ENCODE peak calls at places on chromosomes 7 and 10, in nine cellular contexts. Y, F, C, D, Q, L, M, X and E are unnamed samples.

GRCh38 chr7:135217645-135218509 is 6.6 kb upstream of the WDR91 start:
- DNase-seq in L (no peak), X (no peak), D (no peak), Q (no peak), Y (no peak), M (no peak), C (no peak), F (no peak), E (no peak)

GRCh38 chr10:18351426-18351825 is 211.2 kb downstream of the CACNB2 start:
- DNase-seq in D (no peak), Q (no peak), L (no peak), X (no peak), Y (no peak), C (no peak), M (no peak), F (no peak), E (no peak)

GRCh38 chr10:917416-917720 is 14.1 kb downstream of the LARP4B start:
- DNase-seq in M (no peak), X (no peak), F (no peak), Q (no peak), C (no peak), Y (no peak), D (no peak), L (no peak), E (no peak)

GRCh38 chr10:32049113-32049512 is 7.1 kb downstream of the KIF5B start:
- DNase-seq in Q (no peak), D (no peak), C (no peak), F (peak; percentile 28), X (no peak), Y (no peak), M (no peak), L (no peak), E (no peak)

GRCh38 chr10:77799352-77799751 is 127.2 kb downstream of the DLG5 start:
- DNase-seq in M (no peak), Y (no peak), F (no peak), D (no peak), C (no peak), X (no peak), L (no peak), Q (no peak), E (no peak)

GRCh38 chr7:44244282-44244681 is 43.5 kb downstream of the YKT6 start:
- DNase-seq in D (no peak), Y (peak; percentile 69), F (no peak), L (peak; percentile 66), X (no peak), M (no peak), Q (no peak), C (peak; percentile 76), E (no peak)

GRCh38 chr7:78260826-78261225 is 462.3 kb downstream of the PHTF2 start:
- DNase-seq in C (no peak), Y (no peak), M (no peak), X (no peak), Q (no peak), D (no peak), F (no peak), L (no peak), E (no peak)

GRCh38 chr10:65346466-65346865 is 1579.4 kb upstream of the LRRTM3 start:
- DNase-seq in Q (no peak), L (no peak), C (no peak), X (no peak), M (no peak), Y (no peak), F (no peak), D (no peak), E (no peak)

GRCh38 chr7:99562832-99563231 is 4.4 kb downstream of the ZNF655 start:
- DNase-seq in Y (no peak), X (peak; percentile 99), F (peak; percentile 98), Q (peak; percentile 98), D (no peak), M (peak; percentile 98), C (no peak), L (no peak), E (no peak)

GRCh38 chr7:120272261-120272895 is 597 bp upstream of the KCND2 start:
- DNase-seq in C (peak; percentile 78), L (peak; percentile 56), M (peak; percentile 4), X (peak; percentile 54), F (peak; percentile 49), Q (peak; percentile 56), Y (no peak), D (peak; percentile 37), E (no peak)

GRCh38 chr7:70405241-70405640 is 726.7 kb upstream of the GALNT17 start:
- DNase-seq in D (no peak), C (no peak), L (no peak), Q (no peak), X (peak; percentile 2), F (no peak), M (no peak), Y (no peak), E (no peak)

GRCh38 chr7:124720195-124720594 is 45.4 kb downstream of the GPR37 start:
- DNase-seq in C (no peak), L (no peak), D (no peak), M (no peak), Y (no peak), X (peak; percentile 98), F (peak; percentile 21), Q (peak; percentile 16), E (no peak)

GRCh38 chr7:124724079-124724478 is 41.5 kb downstream of the GPR37 start:
- DNase-seq in L (no peak), Y (no peak), Q (no peak), M (no peak), D (no peak), F (no peak), X (no peak), C (no peak), E (no peak)

GRCh38 chr7:124724516-124725192 is 40.9 kb downstream of the GPR37 start:
- DNase-seq in Q (no peak), L (no peak), C (no peak), X (no peak), Y (no peak), F (no peak), M (no peak), D (no peak), E (no peak)

GRCh38 chr7:124722292-124722691 is 43.3 kb downstream of the GPR37 start:
- DNase-seq in C (no peak), L (no peak), D (no peak), F (no peak), Y (no peak), M (no peak), X (peak; percentile 22), Q (no peak), E (no peak)

GRCh38 chr7:124723012-124723411 is 42.6 kb downstream of the GPR37 start:
- DNase-seq in Q (peak; percentile 33), L (no peak), Y (no peak), M (no peak), D (no peak), F (peak; percentile 64), X (peak; percentile 91), C (no peak), E (no peak)
- TF ChIP-seq CTCF in Q (no peak), L (no peak), Y (no peak), M (no peak), D (no peak), F (no peak), X (no peak), C (no peak), E (no peak)

GRCh38 chr10:131946321-131946751 is 35.4 kb downstream of the BNIP3 start:
- DNase-seq in M (peak; percentile 7), L (no peak), D (no peak), X (peak; percentile 83), F (peak; percentile 76), Y (no peak), Q (peak; percentile 85), C (no peak), E (no peak)
- TF ChIP-seq CTCF in M (no peak), L (no peak), D (no peak), X (no peak), F (peak; percentile 17), Y (no peak), Q (no peak), C (no peak), E (no peak)

DNA sequence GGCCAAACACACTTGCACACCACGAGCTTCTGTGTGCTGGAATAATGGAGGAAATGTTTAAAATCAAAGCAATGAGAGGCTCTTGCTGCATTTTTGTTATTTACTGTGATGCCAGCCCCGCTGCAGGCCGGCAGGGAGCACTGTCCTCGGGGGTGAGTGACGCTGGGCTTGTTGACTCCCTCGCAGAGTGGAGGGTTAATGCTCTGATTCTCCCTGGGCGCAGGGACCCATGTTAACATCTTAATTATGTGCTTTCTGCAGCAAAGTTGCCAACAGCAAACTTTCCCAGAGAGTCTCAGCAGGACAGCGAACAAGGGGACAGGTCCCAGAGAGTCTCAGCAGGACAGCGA is 22.9 kb downstream of the SCART1 start:
- DNase-seq in L (no peak), Y (no peak), M (no peak), D (no peak), X (no peak), C (no peak), Q (no peak), F (no peak), E (no peak)
- TF ChIP-seq CTCF in L (no peak), Y (no peak), M (no peak), D (no peak), X (no peak), C (no peak), Q (no peak), F (no peak), E (no peak)

GRCh38 chr10:14476641-14477407 is 146.1 kb upstream of the FRMD4A start:
- DNase-seq in L (no peak), Y (no peak), X (peak; percentile 40), M (no peak), F (no peak), Q (no peak), D (no peak), C (no peak), E (no peak)

GRCh38 chr10:14478201-14478600 is 147.5 kb upstream of the FRMD4A start:
- DNase-seq in Y (no peak), Q (no peak), D (no peak), X (no peak), L (no peak), F (no peak), M (no peak), C (no peak), E (no peak)

GRCh38 chr10:14477408-14477710 is 146.6 kb upstream of the FRMD4A start:
- DNase-seq in F (no peak), M (peak; percentile 62), C (no peak), Y (no peak), D (no peak), X (no peak), Q (no peak), L (no peak), E (no peak)

GRCh38 chr10:14481014-14481413 is 150.3 kb upstream of the FRMD4A start:
- DNase-seq in Y (no peak), L (no peak), F (no peak), C (no peak), X (no peak), Q (no peak), D (no peak), M (no peak), E (no peak)

GRCh38 chr10:14478639-14479038 is 147.9 kb upstream of the FRMD4A start:
- DNase-seq in Y (peak; percentile 56), C (peak; percentile 39), D (peak; percentile 56), L (peak; percentile 67), M (no peak), X (peak; percentile 37), Q (peak; percentile 34), F (peak; percentile 85), E (no peak)
- TF ChIP-seq CTCF in Y (peak; percentile 48), C (peak; percentile 35), D (peak; percentile 18), L (peak; percentile 90), M (peak; percentile 58), X (peak; percentile 48), Q (no peak), F (peak; percentile 82), E (no peak)